ENCODE peak calls at places on chromosomes 3 and 15, in nine cellular contexts. Q is NCI-H2029; W is T-helper 17 cell; J is activated CD8-positive, alpha-beta memory T cell treated with anti-CD3 and anti-CD28 coated beads for 24 hours; A is stimulated activated naive CD8-positive, alpha-beta T cell treated with anti-CD3 and anti-CD28 coated beads, Interleukin-15, Interleukin-2, amounts not matched to agents 100 U/mL and 50 U/mL, for 24 hours; T is hippocampal formation; Z is adrenal gland; O is fibroblast of lung; N is GM23338. D is an unnamed sample.

GRCh38 chr3:14379842-14380241 is 22.6 kb upstream of the SLC6A6 start:
- DNase-seq in Q (peak; percentile 43), W (no peak), J (no peak), A (no peak), T (no peak), Z (no peak), O (no peak), N (no peak), D (no peak)

GRCh38 chr3:114128826-114129225 is 50.0 kb downstream of the DRD3 start:
- DNase-seq in Q (no peak), W (no peak), J (no peak), A (no peak), T (no peak), Z (peak; percentile 20), O (peak; percentile 54), N (no peak), D (no peak)

GRCh38 chr15:79635897-79636596 is 203.9 kb downstream of the MINAR1 start:
- DNase-seq in Q (no peak), W (no peak), J (no peak), A (no peak), T (no peak), Z (no peak), O (peak; percentile 61), N (no peak), D (no peak)

GRCh38 chr15:25091421-25092158 is 136.8 kb downstream of the SNRPN start:
- DNase-seq in Q (no peak), W (no peak), J (peak; percentile 9), A (no peak), T (no peak), Z (no peak), O (no peak), N (no peak), D (no peak)

GRCh38 chr15:76163429-76164020 is 103.7 kb downstream of the TMEM266 start:
- DNase-seq in Q (no peak), W (no peak), J (no peak), A (no peak), T (no peak), Z (peak; percentile 94), O (no peak), N (no peak), D (peak; percentile 40)

GRCh38 chr3:85801955-85802354 is 843.2 kb downstream of the CADM2 start:
- DNase-seq in Q (peak; percentile 51), W (no peak), J (no peak), A (no peak), T (no peak), Z (no peak), O (peak; percentile 3), N (peak; percentile 70), D (no peak)

GRCh38 chr3:186406669-186407635 is 44.9 kb upstream of the DGKG start:
- DNase-seq in Q (no peak), W (no peak), J (no peak), A (no peak), T (no peak), Z (peak; percentile 73), O (no peak), N (no peak), D (no peak)

GRCh38 chr3:73349657-73350056 is 275.1 kb downstream of the PDZRN3 start:
- DNase-seq in Q (no peak), W (no peak), J (no peak), A (no peak), T (no peak), Z (no peak), O (no peak), N (no peak), D (no peak)

GRCh38 chr3:138774529-138775253 is 60.0 kb downstream of the PIK3CB start:
- DNase-seq in Q (peak; percentile 98), W (no peak), J (no peak), A (peak; percentile 10), T (peak; percentile 92), Z (peak; percentile 80), O (peak; percentile 100), N (no peak), D (peak; percentile 80)

GRCh38 chr3:14784087-14784596 is 34.6 kb upstream of the FGD5 start:
- DNase-seq in Q (peak; percentile 33), W (no peak), J (no peak), A (no peak), T (no peak), Z (peak; percentile 13), O (no peak), N (peak; percentile 38), D (no peak)

GRCh38 chr3:113697192-113698090 is 999 bp upstream of the USF3 start:
- DNase-seq in Q (peak; percentile 41), W (no peak), J (peak; percentile 72), A (peak; percentile 33), T (no peak), Z (peak; percentile 40), O (no peak), N (peak; percentile 66), D (no peak)

GRCh38 chr15:67680645-67681044 is 138.1 kb downstream of the MAP2K5 start:
- DNase-seq in Q (no peak), W (no peak), J (no peak), A (no peak), T (no peak), Z (no peak), O (no peak), N (no peak), D (no peak)

GRCh38 chr3:135907422-135908165 is 57.9 kb upstream of the PPP2R3A start:
- DNase-seq in Q (peak; percentile 27), W (no peak), J (no peak), A (no peak), T (no peak), Z (no peak), O (no peak), N (no peak), D (no peak)

GRCh38 chr3:31377045-31377642 is 155.6 kb upstream of the STT3B start:
- DNase-seq in Q (no peak), W (no peak), J (no peak), A (peak; percentile 9), T (no peak), Z (peak; percentile 41), O (peak; percentile 93), N (no peak), D (peak; percentile 50)

GRCh38 chr3:183428140-183429023 is at the start of gene MCF2L2:
- DNase-seq in Q (peak; percentile 53), W (peak; percentile 70), J (peak; percentile 88), A (peak; percentile 84), T (peak; percentile 48), Z (peak; percentile 88), O (peak; percentile 24), N (peak; percentile 93), D (no peak)

GRCh38 chr3:34258271-34259015 is 460.0 kb downstream of the PDCD6IP start:
- DNase-seq in Q (no peak), W (no peak), J (no peak), A (no peak), T (no peak), Z (no peak), O (peak; percentile 2), N (peak; percentile 22), D (no peak)

GRCh38 chr15:68666120-68666811 is 87.5 kb downstream of the CORO2B start:
- DNase-seq in Q (peak; percentile 70), W (no peak), J (no peak), A (no peak), T (no peak), Z (no peak), O (no peak), N (peak; percentile 64), D (peak; percentile 39)

GRCh38 chr15:74302821-74303359 is 64.6 kb downstream of the CYP11A1 start:
- DNase-seq in Q (peak; percentile 8), W (no peak), J (peak; percentile 72), A (peak; percentile 64), T (no peak), Z (peak; percentile 27), O (no peak), N (peak; percentile 85), D (no peak)

GRCh38 chr3:24145481-24145880 is 200.4 kb downstream of the NR1D2 start:
- DNase-seq in Q (no peak), W (no peak), J (no peak), A (no peak), T (no peak), Z (no peak), O (peak; percentile 33), N (no peak), D (no peak)

GRCh38 chr15:94057305-94057704 is 174.1 kb upstream of the MCTP2 start:
- DNase-seq in Q (no peak), W (no peak), J (no peak), A (no peak), T (no peak), Z (no peak), O (no peak), N (no peak), D (no peak)

GRCh38 chr3:124609402-124609801 is 120.8 kb upstream of the UMPS start:
- DNase-seq in Q (no peak), W (no peak), J (no peak), A (no peak), T (no peak), Z (no peak), O (peak; percentile 22), N (no peak), D (no peak)

GRCh38 chr3:141728355-141728892 is 9.7 kb upstream of the RNF7 start:
- DNase-seq in Q (no peak), W (no peak), J (no peak), A (no peak), T (no peak), Z (no peak), O (no peak), N (no peak), D (no peak)

GRCh38 chr3:16589867-16590624 is 15.2 kb downstream of the DAZL start:
- DNase-seq in Q (no peak), W (no peak), J (no peak), A (no peak), T (no peak), Z (no peak), O (no peak), N (no peak), D (no peak)

GRCh38 chr3:41193822-41194539 is 5.3 kb upstream of the CTNNB1 start:
- DNase-seq in Q (no peak), W (no peak), J (no peak), A (no peak), T (no peak), Z (no peak), O (no peak), N (no peak), D (no peak)

GRCh38 chr3:197253243-197253947 is 45.0 kb downstream of the DLG1 start:
- DNase-seq in Q (no peak), W (no peak), J (no peak), A (no peak), T (no peak), Z (no peak), O (no peak), N (no peak), D (no peak)

GRCh38 chr3:187740446-187741399 is 4.5 kb downstream of the BCL6 start:
- DNase-seq in Q (no peak), W (peak; percentile 62), J (peak; percentile 91), A (peak; percentile 84), T (peak; percentile 59), Z (peak; percentile 64), O (peak; percentile 79), N (peak; percentile 75), D (peak; percentile 55)

D was measured in SJSA1.